ENCODE peak calls at places on chromosomes 2 and 18, in six cellular contexts. N is WTC11, E is K562, J is HepG2, U is endothelial cell of umbilical vein, O is H1. L is an unnamed sample.

GRCh38 chr2:122136071-122136470 is 380.6 kb downstream of the TSN start:
- DNase-seq in N (peak; percentile 42), E (peak; percentile 41), J (peak; percentile 56), U (no peak), O (peak; percentile 17), L (peak; percentile 33)

GRCh38 chr18:77062518-77063003 is 70.0 kb downstream of the MBP start:
- DNase-seq in N (no peak), E (no peak), J (no peak), U (no peak), O (no peak), L (no peak)

GRCh38 chr18:50953822-50954221 is 14.0 kb upstream of the ELAC1 start:
- DNase-seq in N (no peak), E (peak; percentile 7), J (no peak), U (no peak), O (no peak), L (no peak)

GRCh38 chr2:237640493-237640998 is 13.2 kb downstream of the LRRFIP1 start:
- DNase-seq in N (no peak), E (no peak), J (no peak), U (no peak), O (no peak), L (no peak)

GRCh38 chr2:145652992-145653545 is 1133.2 kb upstream of the ZEB2 start:
- DNase-seq in N (no peak), E (no peak), J (no peak), U (no peak), O (no peak), L (no peak)

GRCh38 chr18:50724631-50725235 is 95.1 kb downstream of the MRO start:
- DNase-seq in N (no peak), E (no peak), J (no peak), U (no peak), O (no peak), L (no peak)

GRCh38 chr18:54607213-54607934 is 16.3 kb downstream of the DYNAP start:
- DNase-seq in N (peak; percentile 19), E (no peak), J (peak; percentile 58), U (peak; percentile 27), O (peak; percentile 38), L (no peak)

GRCh38 chr2:163401481-163401880 is 334.3 kb downstream of the FIGN start:
- DNase-seq in N (no peak), E (no peak), J (no peak), U (peak; percentile 35), O (no peak), L (peak; percentile 8)

GRCh38 chr2:176832086-176832485 is 380.5 kb upstream of the HNRNPA3 start:
- DNase-seq in N (no peak), E (no peak), J (no peak), U (no peak), O (no peak), L (no peak)

GRCh38 chr2:240820014-240820606 is at the start of gene KIF1A:
- DNase-seq in N (peak; percentile 80), E (no peak), J (no peak), U (no peak), O (no peak), L (no peak)

GRCh38 chr2:15174567-15174966 is 386.6 kb downstream of the NBAS start:
- DNase-seq in N (no peak), E (no peak), J (peak; percentile 49), U (no peak), O (no peak), L (no peak)

GRCh38 chr2:27902143-27902542 is 11.6 kb downstream of the BABAM2 start:
- DNase-seq in N (no peak), E (no peak), J (no peak), U (no peak), O (no peak), L (no peak)

GRCh38 chr2:27903018-27903417 is 12.5 kb downstream of the BABAM2 start:
- DNase-seq in N (no peak), E (no peak), J (no peak), U (no peak), O (no peak), L (no peak)

GRCh38 chr2:27906074-27906473 is 15.5 kb downstream of the BABAM2 start:
- DNase-seq in N (no peak), E (no peak), J (no peak), U (no peak), O (no peak), L (no peak)

GRCh38 chr2:27901219-27901618 is 10.7 kb downstream of the BABAM2 start:
- DNase-seq in N (no peak), E (no peak), J (no peak), U (no peak), O (no peak), L (no peak)

DNA sequence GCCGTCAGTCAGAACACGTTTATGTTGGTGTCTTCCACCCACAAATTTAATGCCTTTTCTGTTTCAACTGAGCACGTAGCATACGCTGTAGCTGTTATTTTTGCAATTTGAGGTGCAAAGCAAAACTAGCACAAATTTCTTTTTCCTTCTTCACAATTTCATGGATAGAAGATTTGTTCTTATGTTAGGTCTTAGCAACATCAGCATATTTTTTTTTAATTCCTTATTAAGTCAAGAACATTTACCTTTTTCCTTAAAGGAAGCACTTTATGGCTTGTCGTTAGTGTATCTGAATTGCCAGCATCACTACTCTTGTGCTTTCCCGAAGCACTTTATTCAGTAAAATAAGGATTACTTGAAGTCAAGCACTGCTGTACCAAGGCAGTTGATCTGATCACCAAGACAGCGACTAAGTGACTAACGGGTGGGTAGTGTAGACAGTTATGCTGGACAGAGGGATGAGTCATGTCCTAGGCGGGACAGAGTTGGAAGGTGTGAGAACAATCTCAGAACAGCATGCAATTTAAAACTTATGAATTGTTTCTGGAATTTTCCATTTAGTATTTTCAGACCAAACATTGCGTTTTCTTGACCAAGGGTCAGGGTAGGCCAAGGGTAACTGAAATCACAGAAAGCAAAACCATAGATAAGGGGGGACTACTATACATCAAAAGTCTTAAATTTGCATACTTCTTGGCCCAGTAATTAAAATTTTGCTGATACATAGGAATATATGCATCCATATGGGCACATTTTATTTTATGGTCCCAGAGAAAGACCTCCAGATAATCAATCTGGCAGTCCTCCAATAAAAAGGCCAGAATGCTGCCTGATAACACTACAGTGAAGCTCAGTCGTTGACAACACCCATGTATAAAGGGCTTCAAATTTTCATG is 13.4 kb downstream of the BABAM2 start:
- DNase-seq in N (no peak), E (no peak), J (no peak), U (peak; percentile 63), O (no peak), L (no peak)
- TF ChIP-seq JUN in N (no peak), E (peak; percentile 74), J (no peak), U (peak; percentile 51), O (no peak), L (no peak)

GRCh38 chr2:44444881-44445280 is 83.1 kb downstream of the CAMKMT start:
- DNase-seq in N (no peak), E (no peak), J (no peak), U (no peak), O (no peak), L (no peak)

GRCh38 chr2:44443510-44443909 is 81.8 kb downstream of the CAMKMT start:
- DNase-seq in N (no peak), E (no peak), J (no peak), U (no peak), O (no peak), L (no peak)

GRCh38 chr2:44441200-44441599 is 79.5 kb downstream of the CAMKMT start:
- DNase-seq in N (no peak), E (no peak), J (no peak), U (no peak), O (no peak), L (peak; percentile 24)
- TF ChIP-seq JUN in N (no peak), E (no peak), J (no peak), U (no peak), O (no peak), L (no peak)

GRCh38 chr2:190891370-190891769 is 10.7 kb downstream of the GLS start:
- DNase-seq in N (no peak), E (no peak), J (no peak), U (no peak), O (no peak), L (no peak)
- TF ChIP-seq JUN in N (no peak), E (no peak), J (no peak), U (no peak), O (no peak), L (no peak)

DNA sequence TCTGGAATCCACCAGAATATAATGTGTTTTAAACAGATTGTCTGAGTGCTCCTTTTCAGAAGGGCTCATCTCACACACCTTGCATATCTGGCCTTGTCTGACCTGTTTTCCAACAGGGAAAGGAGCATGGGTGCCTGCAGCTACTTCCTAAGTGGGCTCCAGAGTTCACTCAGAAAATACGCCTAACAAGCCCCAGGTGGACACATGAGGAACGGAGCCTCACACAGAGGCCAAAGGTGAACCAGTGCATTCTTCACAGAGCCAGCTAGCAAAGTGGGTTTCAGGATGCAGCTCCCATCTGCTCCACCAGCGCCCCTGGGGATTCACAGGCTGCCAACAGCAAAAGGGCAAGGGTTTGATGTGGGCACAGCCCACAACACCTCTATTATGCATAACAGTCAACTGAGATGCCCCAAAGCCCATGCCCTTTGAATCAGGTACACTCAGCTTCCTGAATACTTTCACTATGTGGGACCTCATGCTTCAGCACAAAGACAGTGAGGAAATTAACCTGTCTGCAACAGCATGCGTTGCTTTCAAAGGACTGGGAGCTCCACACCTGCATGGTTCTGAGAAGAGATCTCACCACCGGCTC is 86.6 kb downstream of the CCBE1 start:
- DNase-seq in N (no peak), E (no peak), J (no peak), U (no peak), O (no peak), L (no peak)
- TF ChIP-seq JUN in N (no peak), E (no peak), J (no peak), U (no peak), O (no peak), L (no peak)

GRCh38 chr18:59516356-59517155 is 157.5 kb upstream of the LMAN1 start:
- DNase-seq in N (no peak), E (peak; percentile 39), J (peak; percentile 94), U (peak; percentile 91), O (no peak), L (peak; percentile 31)

GRCh38 chr18:59520569-59520968 is 161.5 kb upstream of the LMAN1 start:
- DNase-seq in N (no peak), E (no peak), J (no peak), U (peak; percentile 10), O (no peak), L (no peak)

GRCh38 chr18:59515147-59515546 is 156.1 kb upstream of the LMAN1 start:
- DNase-seq in N (no peak), E (no peak), J (no peak), U (no peak), O (no peak), L (no peak)

GRCh38 chr18:59518705-59519104 is 159.6 kb upstream of the LMAN1 start:
- DNase-seq in N (no peak), E (no peak), J (no peak), U (no peak), O (no peak), L (no peak)

DNA sequence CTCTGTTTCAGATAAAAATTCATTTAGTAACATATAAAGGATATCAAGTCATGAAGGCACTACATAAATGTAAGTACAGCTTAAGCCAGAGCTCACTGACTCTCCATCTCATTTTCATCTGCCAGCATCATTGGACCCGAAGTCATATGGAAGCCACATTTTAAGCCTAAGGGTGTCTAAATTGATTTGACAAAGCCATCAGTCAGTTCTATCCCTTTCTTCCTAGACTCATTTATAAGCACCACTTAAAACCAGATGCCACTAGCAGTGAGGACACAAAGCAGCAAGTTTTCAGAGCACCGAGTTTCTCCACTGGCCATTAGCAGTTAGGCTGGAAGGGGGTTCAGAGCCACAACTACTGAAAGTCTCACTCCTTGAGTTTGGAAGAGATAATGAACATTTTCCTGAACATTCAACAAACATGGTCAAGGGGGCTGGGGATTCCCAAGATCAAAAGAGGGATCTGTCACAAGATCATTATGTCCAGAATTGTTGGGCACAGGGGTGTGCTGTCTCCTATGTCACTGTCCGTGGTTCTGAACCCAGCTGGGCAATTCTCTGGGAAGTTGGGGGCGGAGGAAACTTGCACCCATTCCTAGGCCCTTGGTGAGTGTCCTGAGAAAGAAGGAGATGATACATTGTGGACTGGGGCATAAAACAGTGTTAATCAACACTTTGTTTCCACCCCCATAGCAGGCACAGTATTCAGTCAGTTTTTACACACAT is 158.5 kb upstream of the LMAN1 start:
- DNase-seq in N (peak; percentile 42), E (no peak), J (peak; percentile 8), U (peak; percentile 21), O (no peak), L (no peak)
- TF ChIP-seq JUN in N (no peak), E (no peak), J (no peak), U (no peak), O (no peak), L (no peak)